ENCODE peak calls at places on chromosomes 12 and 14, in nine cellular contexts. S is neuronal stem cell; D is ELR; M is stimulated activated CD4-positive, alpha-beta T cell treated with anti-CD3 and anti-CD28 coated beads, Interleukin-12 subunit alpha, Interleukin-12 subunit beta, amount 100 ng/mL, for 48 hours; V is activated T-cell treated with anti-CD3 and anti-CD28 coated beads for 1 hour; F is EL; L is NCI-H1436; W is neural progenitor cell; H is KG1. B is an unnamed sample.

GRCh38 chr12:47549258-47549657 is 156.6 kb downstream of the RPAP3 start:
- DNase-seq in M (no peak), H (no peak), V (no peak), L (no peak), W (no peak), D (peak; percentile 31), F (no peak), S (no peak), B (no peak)

GRCh38 chr12:1421091-1421902 is 173.1 kb downstream of the FBXL14 start:
- DNase-seq in L (no peak), F (no peak), D (peak; percentile 40), M (no peak), W (no peak), V (no peak), H (no peak), S (no peak), B (no peak)

GRCh38 chr12:105256011-105256410 is 20.0 kb upstream of the APPL2 start:
- DNase-seq in D (peak; percentile 38), M (no peak), S (no peak), H (no peak), V (no peak), W (no peak), L (no peak), F (peak; percentile 42), B (no peak)

GRCh38 chr12:18955594-18955993 is 173.9 kb upstream of the PLEKHA5 start:
- DNase-seq in D (peak; percentile 55), S (no peak), F (peak; percentile 20), V (no peak), H (no peak), W (no peak), M (no peak), L (no peak), B (no peak)

GRCh38 chr14:68512088-68512487 is 280.8 kb downstream of the ZFP36L1 start:
- DNase-seq in H (no peak), D (no peak), V (no peak), W (no peak), L (no peak), F (no peak), S (no peak), M (no peak), B (no peak)

GRCh38 chr12:88553941-88554658 is 26.2 kb downstream of the KITLG start:
- DNase-seq in D (no peak), M (no peak), V (no peak), F (peak; percentile 71), W (peak; percentile 36), S (no peak), H (no peak), L (peak; percentile 78), B (peak; percentile 23)

GRCh38 chr12:100239589-100239988 is 27.3 kb downstream of the DEPDC4 start:
- DNase-seq in M (no peak), D (no peak), F (no peak), H (no peak), S (no peak), L (no peak), V (no peak), W (no peak), B (no peak)

GRCh38 chr12:29309320-29309902 is 71.6 kb downstream of the ERGIC2 start:
- DNase-seq in H (no peak), F (peak; percentile 17), M (no peak), L (no peak), S (no peak), W (no peak), V (no peak), D (peak; percentile 49), B (no peak)

GRCh38 chr12:81591256-81591655 is 167.9 kb downstream of the PPFIA2 start:
- DNase-seq in M (no peak), H (no peak), L (no peak), W (no peak), F (no peak), V (no peak), D (no peak), S (no peak), B (no peak)

GRCh38 chr14:21063479-21063878 is 5.9 kb downstream of the RNASE8 start:
- DNase-seq in S (no peak), L (no peak), W (peak; percentile 39), F (peak; percentile 92), M (no peak), D (peak; percentile 75), V (no peak), H (no peak), B (peak; percentile 55)

GRCh38 chr12:76422154-76422877 is 74.1 kb upstream of the BBS10 start:
- DNase-seq in D (peak; percentile 3), M (no peak), L (no peak), W (no peak), H (no peak), S (no peak), V (no peak), F (no peak), B (no peak)

GRCh38 chr12:71980543-71980942 is 41.9 kb downstream of the TPH2 start:
- DNase-seq in M (no peak), V (no peak), F (no peak), L (peak; percentile 25), S (no peak), D (no peak), H (no peak), W (no peak), B (no peak)

GRCh38 chr12:64092507-64092906 is 129.6 kb downstream of the KICS2 start:
- DNase-seq in W (no peak), S (no peak), F (no peak), M (no peak), H (no peak), V (no peak), L (no peak), D (no peak), B (no peak)

GRCh38 chr14:70782361-70782760 is 27.0 kb downstream of the MAP3K9 start:
- DNase-seq in L (no peak), W (no peak), V (no peak), F (peak; percentile 84), M (peak; percentile 15), S (no peak), D (peak; percentile 90), H (peak; percentile 26), B (no peak)

GRCh38 chr12:71639341-71639760 is 24.3 kb downstream of the ZFC3H1 start:
- DNase-seq in S (no peak), M (no peak), H (no peak), L (no peak), W (peak; percentile 4), F (peak; percentile 13), D (peak; percentile 59), V (no peak), B (no peak)

GRCh38 chr12:4564819-4565218 is 2.8 kb downstream of the DYRK4 start:
- DNase-seq in H (no peak), V (no peak), M (no peak), D (no peak), W (no peak), F (no peak), S (no peak), L (no peak), B (no peak)

GRCh38 chr14:22848391-22849164 is 12.2 kb downstream of the MMP14 start:
- DNase-seq in L (no peak), D (peak; percentile 77), M (no peak), V (no peak), W (peak; percentile 23), F (peak; percentile 79), S (no peak), H (no peak), B (no peak)

GRCh38 chr12:50362671-50363070 is 33.7 kb downstream of the FAM186A start:
- DNase-seq in W (no peak), H (no peak), L (no peak), V (no peak), D (no peak), F (no peak), S (no peak), M (no peak), B (no peak)

GRCh38 chr12:19125325-19125724 is 4.2 kb upstream of the PLEKHA5 start:
- DNase-seq in L (no peak), H (no peak), F (peak; percentile 48), S (no peak), M (no peak), V (no peak), D (peak; percentile 76), W (no peak), B (no peak)

GRCh38 chr14:89407856-89408255 is 9.2 kb downstream of the FOXN3 start:
- DNase-seq in W (no peak), F (no peak), L (no peak), D (no peak), H (no peak), M (no peak), V (no peak), S (no peak), B (no peak)

GRCh38 chr14:92997343-92998061 is 74.6 kb downstream of the CHGA start:
- DNase-seq in M (no peak), S (no peak), W (no peak), V (no peak), D (peak; percentile 32), F (no peak), H (no peak), L (no peak), B (no peak)

GRCh38 chr12:94707892-94708291 is 57.5 kb upstream of the TMCC3 start:
- DNase-seq in F (peak; percentile 6), W (no peak), M (no peak), L (no peak), S (no peak), D (no peak), V (no peak), H (no peak), B (peak; percentile 15)

GRCh38 chr12:121579190-121579791 is 1.5 kb downstream of the KDM2B start:
- DNase-seq in F (peak; percentile 35), H (no peak), V (peak; percentile 19), L (peak; percentile 32), W (peak; percentile 65), D (peak; percentile 66), S (peak; percentile 26), M (peak; percentile 15), B (peak; percentile 49)

GRCh38 chr12:105259226-105259625 is 23.3 kb upstream of the APPL2 start:
- DNase-seq in S (no peak), F (no peak), H (no peak), W (no peak), M (no peak), V (no peak), L (no peak), D (no peak), B (no peak)

GRCh38 chr12:74801625-74802024 is 264.0 kb downstream of the ATXN7L3B start:
- DNase-seq in S (no peak), W (no peak), L (no peak), F (no peak), M (no peak), H (no peak), V (no peak), D (no peak), B (no peak)

GRCh38 chr14:65019944-65020566 is 33.4 kb downstream of the FNTB start:
- DNase-seq in M (no peak), W (peak; percentile 81), S (peak; percentile 56), F (peak; percentile 71), L (no peak), D (peak; percentile 90), H (no peak), V (no peak), B (peak; percentile 45)

GRCh38 chr12:24661657-24662096 is 287.2 kb downstream of the BCAT1 start:
- DNase-seq in D (peak; percentile 88), V (no peak), L (no peak), S (no peak), H (no peak), W (no peak), M (no peak), F (peak; percentile 76), B (no peak)

GRCh38 chr14:23186913-23187654 is 3.6 kb upstream of the SLC7A8 start:
- DNase-seq in D (peak; percentile 72), M (no peak), F (peak; percentile 64), S (no peak), H (no peak), L (no peak), W (peak; percentile 63), V (no peak), B (peak; percentile 65)

GRCh38 chr14:65361920-65362319 is 50.6 kb upstream of the FUT8 start:
- DNase-seq in W (no peak), M (no peak), F (no peak), H (no peak), V (no peak), S (no peak), L (no peak), D (no peak), B (no peak)

GRCh38 chr14:91127411-91127810 is 13.5 kb downstream of the DGLUCY start:
- DNase-seq in M (no peak), D (no peak), H (no peak), F (no peak), L (no peak), S (no peak), W (no peak), V (no peak), B (peak; percentile 73)

GRCh38 chr14:22291406-22291805 is 297.6 kb downstream of the DAD1 start:
- DNase-seq in S (no peak), D (peak; percentile 21), L (no peak), F (peak; percentile 36), H (no peak), V (no peak), M (no peak), W (no peak), B (no peak)

B was measured in body of pancreas.